ENCODE peak calls at places on chromosome 9, in five cellular contexts. S is breast epithelium, X is aorta, A is transverse colon, H is left ventricle myocardium inferior. U is an unnamed sample.

GRCh38 chr9:126915281-126915816 is 767 bp downstream of the RALGPS1 start:
- DNase-seq in S (peak; percentile 66), X (peak; percentile 79), A (peak; percentile 92), H (peak; percentile 22), U (peak; percentile 66)

GRCh38 chr9:115952667-115953316 is 200.8 kb upstream of the PAPPA start:
- DNase-seq in S (no peak), X (no peak), A (no peak), H (no peak), U (no peak)

GRCh38 chr9:18857769-18858168 is 175.2 kb downstream of the SAXO1 start:
- DNase-seq in S (no peak), X (no peak), A (no peak), H (no peak), U (no peak)

GRCh38 chr9:79984429-79985067 is 412.8 kb downstream of the TLE4 start:
- DNase-seq in S (no peak), X (no peak), A (no peak), H (no peak), U (no peak)

GRCh38 chr9:91100878-91101450 is 260.8 kb downstream of the AUH start:
- DNase-seq in S (no peak), X (peak; percentile 81), A (peak; percentile 21), H (peak; percentile 58), U (no peak)

GRCh38 chr9:14238518-14238917 is 75.4 kb downstream of the NFIB start:
- DNase-seq in S (no peak), X (no peak), A (no peak), H (no peak), U (no peak)

GRCh38 chr9:19154135-19154612 is 26.9 kb upstream of the PLIN2 start:
- DNase-seq in S (peak; percentile 46), X (no peak), A (no peak), H (peak; percentile 33), U (no peak)

GRCh38 chr9:36163049-36163839 is 5.9 kb upstream of the CCIN start:
- DNase-seq in S (no peak), X (peak; percentile 90), A (no peak), H (peak; percentile 72), U (no peak)

GRCh38 chr9:93053781-93054331 is 4.6 kb upstream of the SUSD3 start:
- DNase-seq in S (no peak), X (no peak), A (no peak), H (no peak), U (no peak)

GRCh38 chr9:137971477-137972138 is 94.0 kb downstream of the CACNA1B start:
- DNase-seq in S (no peak), X (peak; percentile 77), A (no peak), H (no peak), U (no peak)

GRCh38 chr9:69809304-69809863 is 11.2 kb upstream of the CFAP95 start:
- DNase-seq in S (no peak), X (no peak), A (no peak), H (no peak), U (no peak)

GRCh38 chr9:114140850-114141249 is 14.5 kb upstream of the COL27A1 start:
- DNase-seq in S (no peak), X (no peak), A (no peak), H (no peak), U (no peak)

GRCh38 chr9:129434187-129434586 is 186.7 kb downstream of the C9orf50 start:
- DNase-seq in S (no peak), X (no peak), A (no peak), H (no peak), U (no peak)

GRCh38 chr9:11726659-11727058 is 966.5 kb upstream of the TYRP1 start:
- DNase-seq in S (no peak), X (no peak), A (no peak), H (no peak), U (no peak)

GRCh38 chr9:77897292-77897691 is 134.3 kb downstream of the GNAQ start:
- DNase-seq in S (no peak), X (no peak), A (no peak), H (no peak), U (no peak)

GRCh38 chr9:137757613-137758029 is 120.0 kb upstream of the CACNA1B start:
- DNase-seq in S (no peak), X (no peak), A (peak; percentile 47), H (no peak), U (no peak)

GRCh38 chr9:89564257-89564878 is 40.4 kb upstream of the GADD45G start:
- DNase-seq in S (no peak), X (no peak), A (no peak), H (no peak), U (no peak)

GRCh38 chr9:137441289-137441934 is at the start of gene ENTPD8:
- DNase-seq in S (no peak), X (peak; percentile 79), A (peak; percentile 89), H (no peak), U (peak; percentile 29)

GRCh38 chr9:112705773-112706427 is 12.0 kb downstream of the INIP start:
- DNase-seq in S (no peak), X (no peak), A (no peak), H (no peak), U (no peak)

GRCh38 chr9:17802249-17802857 is 223.5 kb downstream of the SH3GL2 start:
- DNase-seq in S (no peak), X (no peak), A (no peak), H (no peak), U (no peak)

GRCh38 chr9:124721109-124721850 is 49.8 kb downstream of the NR6A1 start:
- DNase-seq in S (no peak), X (no peak), A (no peak), H (no peak), U (no peak)

GRCh38 chr9:120909904-120910303 is 16.7 kb downstream of the TRAF1 start:
- DNase-seq in S (no peak), X (no peak), A (no peak), H (no peak), U (no peak)

GRCh38 chr9:108377881-108378280 is 477.9 kb downstream of the ACTL7B start:
- DNase-seq in S (no peak), X (no peak), A (no peak), H (no peak), U (no peak)

GRCh38 chr9:37923121-37923795 is 19.3 kb upstream of the SLC25A51 start:
- DNase-seq in S (no peak), X (peak; percentile 47), A (no peak), H (no peak), U (no peak)

GRCh38 chr9:2755285-2755684 is 38.0 kb downstream of the KCNV2 start:
- DNase-seq in S (no peak), X (no peak), A (no peak), H (no peak), U (no peak)

GRCh38 chr9:129027224-129027684 is 877 bp downstream of the SH3GLB2 start:
- DNase-seq in S (no peak), X (no peak), A (no peak), H (no peak), U (no peak)

GRCh38 chr9:34507966-34508365 is 14.8 kb downstream of the ENHO start:
- DNase-seq in S (no peak), X (no peak), A (no peak), H (no peak), U (no peak)

GRCh38 chr9:73050887-73051550 is 98.2 kb upstream of the ALDH1A1 start:
- DNase-seq in S (no peak), X (no peak), A (no peak), H (peak; percentile 16), U (no peak)

GRCh38 chr9:94649100-94649855 is 10.0 kb upstream of the FBP1 start:
- DNase-seq in S (no peak), X (no peak), A (no peak), H (no peak), U (no peak)

GRCh38 chr9:76852026-76852425 is 53.9 kb downstream of the PRUNE2 start:
- DNase-seq in S (no peak), X (no peak), A (no peak), H (no peak), U (no peak)

GRCh38 chr9:70484232-70485130 is 70.0 kb upstream of the KLF9 start:
- DNase-seq in S (no peak), X (no peak), A (peak; percentile 42), H (no peak), U (no peak)

GRCh38 chr9:4284925-4285324 is 14.9 kb downstream of the GLIS3 start:
- DNase-seq in S (no peak), X (no peak), A (no peak), H (no peak), U (no peak)

GRCh38 chr9:86126998-86127972 is 27.9 kb upstream of the GOLM1 start:
- DNase-seq in S (peak; percentile 90), X (peak; percentile 81), A (peak; percentile 80), H (peak; percentile 16), U (no peak)

GRCh38 chr9:137149942-137150484 is 11.1 kb downstream of the GRIN1 start:
- DNase-seq in S (no peak), X (no peak), A (no peak), H (no peak), U (no peak)

GRCh38 chr9:101414839-101415238 is 16.2 kb downstream of the ZNF189 start:
- DNase-seq in S (no peak), X (no peak), A (no peak), H (no peak), U (no peak)
- H3K9me3 ChIP-seq in S (peaks cover 96% of the 10 kb centered on the region), X (peaks cover 7% of the 10 kb centered on the region), A (peaks cover 57% of the 10 kb centered on the region), H (peaks cover 96% of the 10 kb centered on the region), U (peaks cover 20% of the 10 kb centered on the region)

GRCh38 chr9:122695696-122696095 is 20.8 kb downstream of the OR1L3 start:
- DNase-seq in S (no peak), X (no peak), A (no peak), H (no peak), U (no peak)
- H3K9me3 ChIP-seq in S (peaks cover 7% of the 10 kb centered on the region), X (peaks cover 5% of the 10 kb centered on the region), A (peaks cover 7% of the 10 kb centered on the region), H (peaks cover 49% of the 10 kb centered on the region), U (no peaks in the 10 kb centered on the region)

DNA sequence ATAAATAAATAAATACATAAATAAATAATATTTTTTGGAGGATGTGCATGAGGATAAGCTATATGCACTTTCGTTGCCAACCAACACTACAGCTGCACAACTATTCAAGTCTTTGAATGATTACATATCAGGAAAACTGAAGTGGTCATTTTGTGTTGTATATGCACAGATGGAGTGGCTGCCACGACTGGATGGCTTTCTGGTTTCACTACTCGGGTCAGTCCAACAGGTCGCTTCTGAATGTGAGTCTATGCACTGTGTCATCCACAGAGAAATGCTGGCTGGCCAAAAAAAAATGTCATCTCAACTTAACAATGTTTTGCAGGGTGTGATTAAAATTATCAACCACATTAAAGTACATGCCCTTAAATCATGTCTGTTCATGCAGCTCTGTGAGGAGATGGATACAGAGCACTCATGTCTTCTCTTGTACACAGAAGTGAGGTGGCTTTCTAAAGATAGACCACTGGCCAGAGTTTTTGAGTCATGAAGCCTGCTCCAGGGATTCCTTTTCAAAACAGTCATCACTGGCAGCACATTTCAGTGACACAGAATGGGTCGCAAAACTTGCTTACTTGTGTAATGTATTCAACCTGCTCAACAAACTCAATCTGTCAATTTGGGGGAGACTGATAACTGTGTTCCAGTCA is 589.8 kb upstream of the CYLC2 start:
- DNase-seq in S (no peak), X (no peak), A (no peak), H (no peak), U (no peak)
- H3K9me3 ChIP-seq in S (no peaks in the 10 kb centered on the region), X (no peaks in the 10 kb centered on the region), A (peaks cover 3% of the 10 kb centered on the region), H (peaks cover 12% of the 10 kb centered on the region), U (no peaks in the 10 kb centered on the region)

DNA sequence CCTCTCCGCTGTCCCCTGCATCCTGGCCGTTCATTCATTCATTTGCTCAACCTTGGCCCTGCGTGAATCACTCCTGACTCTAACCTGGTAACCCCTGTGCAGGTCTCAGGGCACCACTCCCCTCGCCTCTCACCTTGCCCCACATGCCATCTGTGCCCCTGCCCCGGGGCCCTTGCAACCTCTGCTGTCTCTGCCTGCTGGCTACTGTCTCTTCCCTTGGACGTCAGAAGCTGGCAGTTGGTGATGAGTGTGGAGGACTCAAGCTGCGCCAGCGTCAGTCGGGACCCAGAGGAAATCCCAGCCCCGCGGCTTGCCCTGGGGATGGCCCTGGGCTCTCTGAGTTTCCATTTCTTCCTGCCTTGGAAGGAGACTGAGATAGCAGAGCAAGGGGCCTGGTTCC is 154.9 kb downstream of the OLFM1 start:
- DNase-seq in S (no peak), X (peak; percentile 62), A (no peak), H (no peak), U (no peak)
- H3K9me3 ChIP-seq in S (no peaks in the 10 kb centered on the region), X (peaks cover 2% of the 10 kb centered on the region), A (no peaks in the 10 kb centered on the region), H (no peaks in the 10 kb centered on the region), U (no peaks in the 10 kb centered on the region)

GRCh38 chr9:135282808-135283207 is 195.3 kb downstream of the OLFM1 start:
- DNase-seq in S (no peak), X (no peak), A (no peak), H (no peak), U (no peak)
- H3K9me3 ChIP-seq in S (no peaks in the 10 kb centered on the region), X (no peaks in the 10 kb centered on the region), A (no peaks in the 10 kb centered on the region), H (no peaks in the 10 kb centered on the region), U (no peaks in the 10 kb centered on the region)

U was measured in T-helper 17 cell.